ENCODE peak calls at places on chromosomes 6 and 20, in four cellular contexts. H, R, O and G are unnamed samples.

GRCh38 chr20:63709149-63709527 is 1.3 kb downstream of the ZGPAT start:
- DNase-seq in H (no peak), R (no peak), O (no peak), G (no peak)

GRCh38 chr20:64222273-64222672 is 33.3 kb upstream of the PCMTD2 start:
- DNase-seq in H (no peak), R (no peak), O (no peak), G (no peak)

GRCh38 chr20:45905505-45906079 is 6.4 kb downstream of the PLTP start:
- DNase-seq in H (no peak), R (no peak), O (no peak), G (no peak)

GRCh38 chr6:75135447-75135846 is 70.4 kb downstream of the COL12A1 start:
- DNase-seq in H (no peak), R (no peak), O (no peak), G (no peak)

GRCh38 chr20:61739086-61739831 is 326.4 kb downstream of the TAF4 start:
- DNase-seq in H (no peak), R (peak), O (no peak), G (no peak)

GRCh38 chr20:19978511-19979210 is 38.5 kb upstream of the NAA20 start:
- DNase-seq in H (no peak), R (no peak), O (no peak), G (no peak)

GRCh38 chr20:19519461-19519860 is 238.6 kb upstream of the RIN2 start:
- DNase-seq in H (no peak), R (no peak), O (no peak), G (no peak)

GRCh38 chr6:72674842-72675241 is 53.0 kb downstream of the KCNQ5 start:
- DNase-seq in H (no peak), R (no peak), O (no peak), G (no peak)

GRCh38 chr6:169972736-169973135 is 221.3 kb downstream of the ERMARD start:
- DNase-seq in H (no peak), R (peak), O (no peak), G (peak)